ENCODE peak calls at places on chromosome 17, in eight cellular contexts. One of them, this sample, is unnamed.

GRCh38 chr17:12567077-12568053 is 98.3 kb upstream of the MYOCD start:
- DNase-seq in T follicular helper cell: no peak
- DNase-seq in kidney: no peak
- DNase-seq in trophoblast cell: no peak
- DNase-seq in HAP-1: no peak
- DNase-seq in naive B cell: no peak
- DNase-seq in NCI-H446 treated with DMSO at 0.1 percent for 48 hours: no peak
- DNase-seq in GM13976: no peak
- DNase-seq in this sample: no peak

GRCh38 chr17:32723310-32723955 is 153.5 kb downstream of the MYO1D start:
- DNase-seq in T follicular helper cell: no peak
- DNase-seq in kidney: no peak
- DNase-seq in trophoblast cell: no peak
- DNase-seq in HAP-1: no peak
- DNase-seq in naive B cell: no peak
- DNase-seq in NCI-H446 treated with DMSO at 0.1 percent for 48 hours: no peak
- DNase-seq in GM13976: no peak
- DNase-seq in this sample: no peak

GRCh38 chr17:43169561-43170139 is 1.4 kb upstream of the NBR1 start:
- DNase-seq in T follicular helper cell: no peak
- DNase-seq in kidney: peak; percentile 71
- DNase-seq in trophoblast cell: no peak
- DNase-seq in HAP-1: peak; percentile 29
- DNase-seq in naive B cell: no peak
- DNase-seq in NCI-H446 treated with DMSO at 0.1 percent for 48 hours: no peak
- DNase-seq in GM13976: peak; percentile 47
- DNase-seq in this sample: no peak

GRCh38 chr17:27456681-27457404 is 595 bp downstream of the KSR1 start:
- DNase-seq in T follicular helper cell: no peak
- DNase-seq in kidney: peak; percentile 83
- DNase-seq in trophoblast cell: no peak
- DNase-seq in HAP-1: peak; percentile 58
- DNase-seq in naive B cell: peak; percentile 12
- DNase-seq in NCI-H446 treated with DMSO at 0.1 percent for 48 hours: no peak
- DNase-seq in GM13976: no peak
- DNase-seq in this sample: no peak

GRCh38 chr17:35515027-35515426 is 22.5 kb downstream of the SLFN12L start:
- DNase-seq in T follicular helper cell: no peak
- DNase-seq in kidney: no peak
- DNase-seq in trophoblast cell: no peak
- DNase-seq in HAP-1: no peak
- DNase-seq in naive B cell: no peak
- DNase-seq in NCI-H446 treated with DMSO at 0.1 percent for 48 hours: no peak
- DNase-seq in GM13976: no peak
- DNase-seq in this sample: no peak

GRCh38 chr17:77833769-77834168 is 124.7 kb upstream of the TNRC6C start:
- DNase-seq in T follicular helper cell: no peak
- DNase-seq in kidney: no peak
- DNase-seq in trophoblast cell: no peak
- DNase-seq in HAP-1: no peak
- DNase-seq in naive B cell: no peak
- DNase-seq in NCI-H446 treated with DMSO at 0.1 percent for 48 hours: no peak
- DNase-seq in GM13976: no peak
- DNase-seq in this sample: no peak

GRCh38 chr17:9531080-9531479 is 44.5 kb downstream of the STX8 start:
- DNase-seq in T follicular helper cell: no peak
- DNase-seq in kidney: no peak
- DNase-seq in trophoblast cell: no peak
- DNase-seq in HAP-1: no peak
- DNase-seq in naive B cell: no peak
- DNase-seq in NCI-H446 treated with DMSO at 0.1 percent for 48 hours: no peak
- DNase-seq in GM13976: no peak
- DNase-seq in this sample: no peak

GRCh38 chr17:64008830-64009229 is 10.7 kb downstream of the PRR29 start:
- DNase-seq in T follicular helper cell: no peak
- DNase-seq in kidney: no peak
- DNase-seq in trophoblast cell: no peak
- DNase-seq in HAP-1: no peak
- DNase-seq in naive B cell: no peak
- DNase-seq in NCI-H446 treated with DMSO at 0.1 percent for 48 hours: no peak
- DNase-seq in GM13976: no peak
- DNase-seq in this sample: no peak

GRCh38 chr17:39139137-39139516 is 12.3 kb downstream of the PLXDC1 start:
- DNase-seq in T follicular helper cell: no peak
- DNase-seq in kidney: no peak
- DNase-seq in trophoblast cell: no peak
- DNase-seq in HAP-1: no peak
- DNase-seq in naive B cell: no peak
- DNase-seq in NCI-H446 treated with DMSO at 0.1 percent for 48 hours: no peak
- DNase-seq in GM13976: no peak
- DNase-seq in this sample: no peak

GRCh38 chr17:42698736-42699414 is 16.5 kb downstream of the CNTNAP1 start:
- DNase-seq in T follicular helper cell: no peak
- DNase-seq in kidney: no peak
- DNase-seq in trophoblast cell: no peak
- DNase-seq in HAP-1: no peak
- DNase-seq in naive B cell: no peak
- DNase-seq in NCI-H446 treated with DMSO at 0.1 percent for 48 hours: no peak
- DNase-seq in GM13976: peak; percentile 21
- DNase-seq in this sample: no peak

GRCh38 chr17:48198950-48199541 is 91.5 kb downstream of the SNX11 start:
- DNase-seq in T follicular helper cell: no peak
- DNase-seq in kidney: no peak
- DNase-seq in trophoblast cell: no peak
- DNase-seq in HAP-1: no peak
- DNase-seq in naive B cell: no peak
- DNase-seq in NCI-H446 treated with DMSO at 0.1 percent for 48 hours: no peak
- DNase-seq in GM13976: peak; percentile 43
- DNase-seq in this sample: no peak

GRCh38 chr17:28258347-28258887 is 60.6 kb upstream of the TMEM97 start:
- DNase-seq in T follicular helper cell: no peak
- DNase-seq in kidney: peak; percentile 90
- DNase-seq in trophoblast cell: no peak
- DNase-seq in HAP-1: no peak
- DNase-seq in naive B cell: no peak
- DNase-seq in NCI-H446 treated with DMSO at 0.1 percent for 48 hours: no peak
- DNase-seq in GM13976: no peak
- DNase-seq in this sample: no peak

GRCh38 chr17:74760404-74761105 is 12.1 kb downstream of the NHERF1 start:
- DNase-seq in T follicular helper cell: no peak
- DNase-seq in kidney: no peak
- DNase-seq in trophoblast cell: no peak
- DNase-seq in HAP-1: peak; percentile 42
- DNase-seq in naive B cell: no peak
- DNase-seq in NCI-H446 treated with DMSO at 0.1 percent for 48 hours: no peak
- DNase-seq in GM13976: no peak
- DNase-seq in this sample: peak; percentile 36

GRCh38 chr17:12180644-12181261 is 160.1 kb downstream of the MAP2K4 start:
- DNase-seq in T follicular helper cell: no peak
- DNase-seq in kidney: no peak
- DNase-seq in trophoblast cell: peak; percentile 13
- DNase-seq in HAP-1: peak; percentile 52
- DNase-seq in naive B cell: no peak
- DNase-seq in NCI-H446 treated with DMSO at 0.1 percent for 48 hours: no peak
- DNase-seq in GM13976: peak; percentile 55
- DNase-seq in this sample: peak; percentile 31

GRCh38 chr17:21239680-21240374 is 13.4 kb downstream of the NATD1 start:
- DNase-seq in T follicular helper cell: no peak
- DNase-seq in kidney: no peak
- DNase-seq in trophoblast cell: peak; percentile 13
- DNase-seq in HAP-1: peak; percentile 43
- DNase-seq in naive B cell: no peak
- DNase-seq in NCI-H446 treated with DMSO at 0.1 percent for 48 hours: no peak
- DNase-seq in GM13976: peak; percentile 73
- DNase-seq in this sample: peak; percentile 30

GRCh38 chr17:70378005-70378404 is 208.7 kb downstream of the KCNJ2 start:
- DNase-seq in T follicular helper cell: no peak
- DNase-seq in kidney: no peak
- DNase-seq in trophoblast cell: no peak
- DNase-seq in HAP-1: no peak
- DNase-seq in naive B cell: no peak
- DNase-seq in NCI-H446 treated with DMSO at 0.1 percent for 48 hours: no peak
- DNase-seq in GM13976: no peak
- DNase-seq in this sample: no peak

GRCh38 chr17:7717756-7718350 is 309 bp downstream of the DNAH2 start:
- DNase-seq in T follicular helper cell: no peak
- DNase-seq in kidney: peak; percentile 63
- DNase-seq in trophoblast cell: no peak
- DNase-seq in HAP-1: no peak
- DNase-seq in naive B cell: no peak
- DNase-seq in NCI-H446 treated with DMSO at 0.1 percent for 48 hours: no peak
- DNase-seq in GM13976: no peak
- DNase-seq in this sample: peak; percentile 62